ENCODE peak calls at places on chromosome 10, in seven cellular contexts. E is OCI-LY7, F is GM23338, P is HCT116, C is hepatocyte, G is neural progenitor cell, J is SK-N-SH. N is an unnamed sample.

GRCh38 chr10:99976886-99977391 is 32.8 kb downstream of the DNMBP start:
- DNase-seq in E (no peak), F (no peak), P (peak), C (peak), G (no peak), J (no peak), N (peak)

GRCh38 chr10:34305189-34305588 is 509.9 kb downstream of the PARD3 start:
- DNase-seq in E (peak), F (peak), P (no peak), C (peak), G (peak), J (no peak), N (peak)

GRCh38 chr10:51183783-51184182 is 109.5 kb downstream of the PRKG1 start:
- DNase-seq in E (no peak), F (no peak), P (no peak), C (no peak), G (no peak), J (no peak), N (no peak)

GRCh38 chr10:7988985-7989384 is 65.5 kb upstream of the GATA3 start:
- DNase-seq in E (peak), F (peak), P (no peak), C (no peak), G (no peak), J (no peak), N (no peak)

GRCh38 chr10:59337254-59337653 is 25.1 kb downstream of the FAM13C start:
- DNase-seq in E (no peak), F (no peak), P (no peak), C (peak), G (peak), J (no peak), N (no peak)

GRCh38 chr10:99292159-99292558 is 37.0 kb upstream of the CNNM1 start:
- DNase-seq in E (no peak), F (no peak), P (no peak), C (peak), G (no peak), J (no peak), N (peak)

GRCh38 chr10:3579845-3580244 is 205.2 kb downstream of the KLF6 start:
- DNase-seq in E (no peak), F (no peak), P (no peak), C (no peak), G (no peak), J (no peak), N (no peak)

GRCh38 chr10:76115471-76116155 is 684.2 kb downstream of the LRMDA start:
- DNase-seq in E (no peak), F (no peak), P (no peak), C (no peak), G (no peak), J (no peak), N (peak)

GRCh38 chr10:59702347-59702746 is 7.3 kb downstream of the SLC16A9 start:
- DNase-seq in E (no peak), F (no peak), P (no peak), C (no peak), G (no peak), J (no peak), N (peak)

GRCh38 chr10:2049560-2049959 is 312.2 kb upstream of the ADARB2 start:
- DNase-seq in E (no peak), F (no peak), P (no peak), C (no peak), G (no peak), J (no peak), N (no peak)

GRCh38 chr10:33661580-33662269 is 327.3 kb upstream of the NRP1 start:
- DNase-seq in E (no peak), F (no peak), P (no peak), C (peak), G (no peak), J (peak), N (peak)

GRCh38 chr10:89853796-89854195 is 152.4 kb downstream of the KIF20B start:
- DNase-seq in E (no peak), F (peak), P (no peak), C (no peak), G (peak), J (peak), N (no peak)

GRCh38 chr10:45000764-45001381 is at the start of gene ZNF22:
- DNase-seq in E (peak), F (peak), P (no peak), C (peak), G (peak), J (peak), N (peak)

GRCh38 chr10:72171175-72171630 is 44.6 kb upstream of the ANAPC16 start:
- DNase-seq in E (no peak), F (no peak), P (peak), C (peak), G (no peak), J (no peak), N (peak)

GRCh38 chr10:13587367-13587766 is 602 bp downstream of the PRPF18 start:
- DNase-seq in E (peak), F (peak), P (no peak), C (peak), G (peak), J (peak), N (no peak)

GRCh38 chr10:72344932-72345331 is 9.8 kb downstream of the DNAJB12 start:
- DNase-seq in E (no peak), F (no peak), P (no peak), C (no peak), G (no peak), J (no peak), N (no peak)

GRCh38 chr10:23695825-23696420 is 257.0 kb downstream of the OTUD1 start:
- DNase-seq in E (no peak), F (peak), P (no peak), C (no peak), G (peak), J (peak), N (no peak)

GRCh38 chr10:87093461-87094372 is 926 bp downstream of the GLUD1 start:
- DNase-seq in E (peak), F (peak), P (no peak), C (peak), G (peak), J (peak), N (peak)

GRCh38 chr10:78321500-78321899 is 287.8 kb downstream of the RPS24 start:
- DNase-seq in E (no peak), F (no peak), P (no peak), C (no peak), G (no peak), J (no peak), N (no peak)

GRCh38 chr10:21134645-21135395 is 237.7 kb upstream of the NEBL start:
- DNase-seq in E (no peak), F (no peak), P (peak), C (peak), G (no peak), J (no peak), N (peak)

GRCh38 chr10:101771380-101771779 is 4.5 kb downstream of the FGF8 start:
- DNase-seq in E (no peak), F (no peak), P (no peak), C (no peak), G (no peak), J (peak), N (no peak)

GRCh38 chr10:77974396-77975074 is 48.0 kb upstream of the DLG5 start:
- DNase-seq in E (peak), F (peak), P (peak), C (peak), G (peak), J (peak), N (peak)

GRCh38 chr10:71766717-71767419 is 6.5 kb downstream of the VSIR start:
- DNase-seq in E (no peak), F (no peak), P (peak), C (peak), G (no peak), J (no peak), N (peak)

GRCh38 chr10:47223236-47223635 is 76.8 kb upstream of the GDF10 start:
- DNase-seq in E (no peak), F (no peak), P (no peak), C (no peak), G (no peak), J (no peak), N (no peak)

GRCh38 chr10:17375936-17376584 is 78.3 kb downstream of the ST8SIA6 start:
- DNase-seq in E (peak), F (peak), P (no peak), C (no peak), G (peak), J (peak), N (no peak)

GRCh38 chr10:77888356-77888703 is 38.2 kb downstream of the DLG5 start:
- DNase-seq in E (no peak), F (no peak), P (no peak), C (no peak), G (no peak), J (no peak), N (no peak)

GRCh38 chr10:124827474-124827873 is 25.9 kb downstream of the ABRAXAS2 start:
- DNase-seq in E (peak), F (peak), P (no peak), C (peak), G (no peak), J (peak), N (peak)

GRCh38 chr10:59971915-59972314 is 65.6 kb upstream of the CCDC6 start:
- DNase-seq in E (no peak), F (no peak), P (no peak), C (peak), G (peak), J (peak), N (peak)

DNA sequence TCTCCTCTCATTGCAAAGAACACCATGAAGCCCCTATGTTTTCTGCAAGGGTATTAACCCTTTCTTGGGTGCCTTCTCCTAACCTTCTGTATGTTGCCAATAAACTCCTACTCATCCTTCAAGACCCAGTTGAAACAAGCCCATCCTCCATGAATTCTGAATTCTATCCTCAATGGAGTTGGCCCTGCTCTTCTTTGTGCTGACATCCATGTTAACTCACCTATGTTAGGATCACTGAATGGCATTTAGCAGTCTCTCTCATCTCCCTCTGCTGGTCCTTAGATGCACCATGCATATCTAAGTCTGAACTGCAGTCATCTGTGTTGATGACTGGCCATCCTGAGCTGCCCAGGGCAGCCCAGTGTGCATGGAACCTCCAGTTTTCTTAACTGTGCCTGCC is 129.8 kb downstream of the BUB3 start:
- DNase-seq in E (no peak), F (peak), P (peak), C (no peak), G (no peak), J (no peak), N (peak)
- TF ChIP-seq EZH2phosphoT487 in E (no peak), F (no peak), P (no peak), C (no peak), G (no peak), J (no peak), N (no peak)

DNA sequence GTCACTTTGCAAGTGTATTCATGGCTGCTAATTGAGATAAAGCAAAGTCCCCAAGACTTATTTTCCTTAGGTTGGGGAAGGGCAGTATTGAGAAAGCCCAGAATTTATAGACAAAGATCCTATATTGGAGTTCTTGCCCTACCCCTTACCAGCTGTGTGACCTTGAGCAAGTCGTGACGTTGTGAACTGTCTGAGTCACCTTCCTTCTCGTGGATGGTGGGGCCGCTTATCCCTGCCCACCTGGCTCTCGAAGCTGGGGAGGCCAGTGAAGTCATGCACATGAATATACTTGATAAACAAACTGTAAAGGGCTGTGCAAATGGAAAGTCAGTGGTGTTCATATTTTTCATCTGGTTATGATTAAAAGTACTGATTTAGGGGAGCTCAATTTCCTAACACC is 127.4 kb downstream of the TACC2 start:
- DNase-seq in E (no peak), F (no peak), P (no peak), C (peak), G (no peak), J (no peak), N (peak)
- H3K27ac ChIP-seq in E (no peak), F (no peak), P (no peak), C (peak), G (no peak), J (no peak), N (peak)

DNA sequence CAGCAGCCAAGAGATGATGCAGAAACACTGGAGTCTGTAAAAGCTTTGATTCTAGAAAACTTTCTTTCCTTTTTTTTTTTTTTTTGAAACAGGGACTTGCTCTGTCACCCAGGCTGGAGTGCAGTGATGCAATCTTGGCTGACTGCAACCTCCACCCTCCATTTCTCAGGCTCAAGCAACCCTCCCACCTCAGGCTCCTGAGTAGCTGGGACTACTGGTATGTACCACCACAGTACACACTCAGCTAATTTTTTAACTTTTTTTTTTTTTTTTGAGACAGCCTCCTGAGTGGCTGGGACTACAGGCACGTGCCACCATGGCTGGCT is 17.0 kb upstream of the BAG3 start:
- DNase-seq in E (no peak), F (no peak), P (no peak), C (no peak), G (no peak), J (no peak), N (no peak)
- TF ChIP-seq EZH2phosphoT487 in E (no peak), F (no peak), P (no peak), C (no peak), G (no peak), J (no peak), N (no peak)

DNA sequence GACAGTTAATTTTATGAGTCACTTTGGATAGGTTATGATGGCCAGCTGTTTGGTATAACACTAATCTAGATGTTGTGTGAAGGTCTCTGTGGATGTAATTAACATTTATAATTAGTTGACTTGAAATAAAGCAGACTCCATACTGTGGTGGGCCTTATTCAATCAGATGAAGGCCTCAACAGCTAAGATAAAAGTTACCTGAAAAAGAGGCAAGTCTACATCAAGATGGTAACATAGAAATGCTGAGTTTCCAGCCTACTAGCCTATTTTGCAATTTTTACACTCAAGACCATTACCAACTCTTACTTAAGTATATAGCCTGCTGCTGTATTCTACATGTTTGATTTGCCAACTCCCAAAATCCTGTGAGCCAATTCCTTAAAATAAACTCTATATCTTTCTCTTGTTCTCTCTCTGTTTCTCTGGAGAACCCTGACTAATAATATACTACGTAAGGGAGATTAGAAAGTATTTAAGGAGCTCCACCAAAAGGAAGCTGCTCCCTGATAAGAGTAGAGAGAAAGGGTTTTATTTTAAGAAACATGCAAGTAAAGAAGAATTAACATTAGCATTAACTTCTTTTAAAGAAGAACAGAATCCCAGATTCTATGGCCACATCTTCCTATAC is 42.7 kb downstream of the ZNF438 start:
- DNase-seq in E (no peak), F (no peak), P (no peak), C (no peak), G (no peak), J (no peak), N (no peak)
- H3K27ac ChIP-seq in E (no peak), F (no peak), P (no peak), C (no peak), G (no peak), J (no peak), N (no peak)

GRCh38 chr10:132548869-132549268 is 11.3 kb downstream of the INPP5A start:
- DNase-seq in E (no peak), F (no peak), P (no peak), C (no peak), G (no peak), J (no peak), N (no peak)
- TF ChIP-seq EZH2phosphoT487 in E (no peak), F (no peak), P (no peak), C (no peak), G (no peak), J (no peak), N (no peak)

DNA sequence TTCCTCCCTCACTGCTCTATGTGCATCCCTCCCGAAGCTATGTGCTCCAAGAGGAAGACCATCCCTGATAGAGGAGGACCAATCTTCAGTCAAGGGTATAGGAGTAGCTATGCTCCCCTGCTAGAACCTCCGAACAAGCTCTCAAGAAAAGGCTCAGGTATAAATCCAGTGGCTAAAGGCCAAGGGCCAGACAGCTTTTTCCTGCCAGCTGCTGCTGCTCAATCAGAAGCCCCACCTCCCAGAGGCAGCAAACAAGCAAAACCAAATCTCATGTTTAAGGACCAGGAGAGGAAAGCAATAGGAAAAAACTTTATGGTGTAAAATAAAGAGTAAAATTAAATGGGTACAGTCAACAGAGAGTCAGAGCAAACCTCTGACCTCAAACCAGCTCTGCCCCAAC is 187.2 kb downstream of the FGFR2 start:
- DNase-seq in E (no peak), F (no peak), P (no peak), C (no peak), G (no peak), J (no peak), N (no peak)
- H3K27ac ChIP-seq in E (no peak), F (no peak), P (no peak), C (no peak), G (no peak), J (no peak), N (no peak)

DNA sequence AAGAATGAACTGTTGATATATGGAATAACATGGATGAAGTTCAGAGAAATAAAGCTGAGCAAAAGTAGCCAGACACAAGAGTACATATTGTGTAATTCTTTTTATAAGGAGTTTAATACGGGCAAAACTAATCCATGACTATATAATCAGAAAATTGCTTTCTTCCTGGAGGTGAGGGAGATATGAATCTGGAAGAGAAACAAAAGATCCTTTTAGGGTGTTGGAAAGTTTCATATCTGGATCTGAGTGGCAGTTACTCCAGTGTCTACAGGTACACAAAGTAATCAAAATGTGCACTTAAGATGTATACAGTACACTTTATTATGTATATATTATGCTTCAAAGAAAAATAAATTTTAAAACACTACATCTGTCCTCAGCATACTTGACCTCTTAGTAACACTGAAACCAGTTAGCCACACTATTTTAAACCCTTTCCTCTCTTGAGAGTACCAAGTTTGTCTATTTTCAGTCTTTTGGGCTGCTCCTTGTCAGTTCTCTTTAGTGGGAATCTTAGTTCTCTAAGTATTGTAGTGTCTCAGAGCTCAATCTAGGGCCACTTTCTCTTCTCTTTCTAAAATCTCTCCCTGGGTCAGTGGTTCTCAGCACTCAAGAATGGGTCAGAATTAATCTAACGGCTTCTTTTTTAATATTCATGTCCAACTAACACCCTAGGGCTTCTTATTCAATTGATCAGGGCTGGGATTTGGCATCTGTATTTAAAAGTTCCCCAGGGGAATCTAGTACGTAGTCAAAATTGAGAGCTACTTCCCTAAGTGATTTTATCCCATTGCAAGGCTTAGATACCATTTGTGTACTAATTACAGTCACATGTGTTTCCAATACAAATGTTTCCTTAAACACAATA is 4.3 kb upstream of the LIPF start:
- DNase-seq in E (no peak), F (no peak), P (no peak), C (no peak), G (no peak), J (no peak), N (no peak)
- TF ChIP-seq EZH2phosphoT487 in E (no peak), F (no peak), P (no peak), C (no peak), G (no peak), J (no peak), N (no peak)